ENCODE peak calls at places on chromosomes 7 and 10, in seven cellular contexts. M is spleen, B is PC-3, L is AG10803, N is cardiac muscle cell, A is WERI-Rb-1, F is kidney epithelial cell. X is an unnamed sample.

GRCh38 chr7:89887489-89887888 is 266.8 kb upstream of the STEAP1 start:
- DNase-seq in F (no peak), N (no peak), B (no peak), A (no peak), L (peak; percentile 31), M (no peak), X (no peak)

GRCh38 chr7:75892634-75893272 is 13.9 kb downstream of the RHBDD2 start:
- DNase-seq in L (peak; percentile 71), A (no peak), N (peak; percentile 85), B (no peak), F (no peak), M (no peak), X (no peak)

GRCh38 chr7:140646931-140647647 is 6.5 kb upstream of the DENND2A start:
- DNase-seq in A (peak; percentile 86), F (no peak), L (no peak), M (peak; percentile 81), B (no peak), N (peak; percentile 32), X (peak; percentile 19)

GRCh38 chr10:17737021-17737965 is 14.7 kb upstream of the TMEM236 start:
- DNase-seq in M (no peak), F (no peak), N (peak; percentile 65), L (peak; percentile 54), A (no peak), B (peak; percentile 44), X (peak; percentile 50)

GRCh38 chr10:6247041-6247712 is 44.4 kb downstream of the PFKFB3 start:
- DNase-seq in M (no peak), B (no peak), F (no peak), N (peak; percentile 78), A (no peak), L (no peak), X (no peak)

GRCh38 chr7:158581440-158582088 is 6.1 kb downstream of the PTPRN2 start:
- DNase-seq in N (no peak), F (no peak), L (no peak), B (peak; percentile 56), A (no peak), M (no peak), X (no peak)

GRCh38 chr10:119221201-119221600 is 13.8 kb downstream of the GRK5 start:
- DNase-seq in F (no peak), L (peak; percentile 65), M (no peak), A (no peak), N (peak; percentile 79), B (no peak), X (no peak)

GRCh38 chr7:157411580-157411979 is 74.8 kb downstream of the DNAJB6 start:
- DNase-seq in L (no peak), N (no peak), F (no peak), B (peak; percentile 81), M (peak; percentile 63), A (no peak), X (no peak)

GRCh38 chr10:26779176-26779860 is 81.4 kb downstream of the ABI1 start:
- DNase-seq in F (no peak), A (no peak), B (no peak), N (no peak), M (no peak), L (no peak), X (no peak)

GRCh38 chr7:32574626-32575025 is 79.3 kb downstream of the AVL9 start:
- DNase-seq in B (no peak), M (no peak), L (no peak), N (no peak), F (no peak), A (no peak), X (no peak)

GRCh38 chr10:1102836-1103235 is 46.7 kb downstream of the WDR37 start:
- DNase-seq in L (no peak), F (no peak), N (no peak), M (no peak), B (peak; percentile 7), A (no peak), X (peak; percentile 24)

GRCh38 chr7:27106181-27106905 is 3.9 kb upstream of the HOXA2 start:
- DNase-seq in M (no peak), F (no peak), A (no peak), N (no peak), B (no peak), L (no peak), X (peak; percentile 64)

GRCh38 chr10:132420469-132421376 is 23.7 kb downstream of the PWWP2B start:
- DNase-seq in L (peak; percentile 38), F (no peak), A (peak; percentile 55), M (peak; percentile 91), N (no peak), B (peak; percentile 53), X (no peak)

GRCh38 chr10:132418520-132419416 is 21.8 kb downstream of the PWWP2B start:
- DNase-seq in N (peak; percentile 25), A (peak; percentile 90), F (no peak), M (peak; percentile 87), L (no peak), B (peak; percentile 79), X (no peak)

GRCh38 chr10:132421377-132422168 is 24.6 kb downstream of the PWWP2B start:
- DNase-seq in A (peak; percentile 95), L (peak; percentile 74), F (no peak), N (peak; percentile 42), B (peak; percentile 65), M (peak; percentile 95), X (no peak)

GRCh38 chr10:132417957-132418441 is 21.0 kb downstream of the PWWP2B start:
- DNase-seq in F (no peak), A (no peak), M (peak; percentile 90), L (no peak), N (peak; percentile 16), B (no peak), X (no peak)

DNA sequence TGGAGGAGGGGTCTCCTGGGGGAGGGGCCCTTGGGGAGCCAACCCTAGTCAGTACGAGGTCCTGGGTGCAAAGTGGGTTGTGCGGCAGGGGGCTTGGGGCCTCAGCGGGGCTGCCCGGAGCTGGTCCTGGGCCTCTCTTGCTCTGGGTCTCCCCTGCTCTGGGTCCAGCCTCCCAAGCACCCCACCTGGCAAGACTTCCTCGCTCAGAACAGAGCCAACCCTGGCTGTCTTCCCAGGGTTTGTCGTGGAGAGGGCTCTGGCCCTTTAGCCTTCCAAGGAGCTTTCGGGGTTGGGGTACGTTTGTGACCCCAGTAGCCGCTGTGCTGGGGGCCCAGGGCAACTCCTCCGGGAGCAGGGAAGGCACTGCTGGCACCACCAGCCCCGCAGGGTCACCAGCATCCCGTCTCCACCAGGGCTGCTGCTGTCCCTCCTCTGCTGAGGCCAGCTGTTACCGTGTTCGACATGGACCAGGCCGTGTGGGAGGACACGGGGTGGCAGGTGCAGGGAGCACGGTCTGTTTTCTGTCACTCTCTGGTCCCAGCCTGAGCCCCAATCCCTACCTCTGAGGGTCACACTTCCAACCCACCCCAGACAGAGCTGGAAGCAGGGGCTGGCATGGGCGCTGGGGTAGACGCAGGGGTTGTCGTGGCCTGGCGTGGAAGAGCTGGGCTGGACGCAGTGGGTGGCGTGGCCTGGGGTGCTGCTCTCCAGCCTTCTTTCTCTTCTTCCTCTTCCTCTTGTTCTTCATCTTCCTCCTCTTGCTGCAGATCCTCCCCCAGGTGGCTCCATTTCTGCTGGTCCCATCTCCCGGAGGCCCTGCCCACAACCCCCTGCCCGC is 22.9 kb downstream of the PWWP2B start:
- DNase-seq in A (no peak), L (no peak), M (peak; percentile 82), B (no peak), F (no peak), N (peak; percentile 29), X (no peak)
- H3K4me3 ChIP-seq in A (no peak overlapping the region), L (no peak overlapping the region), M (no peak overlapping the region), B (no peak overlapping the region), F (no peak overlapping the region), N (no peak overlapping the region), X (no peak overlapping the region)

GRCh38 chr7:121303422-121304171 is 25.2 kb upstream of the WNT16 start:
- DNase-seq in B (no peak), N (no peak), M (no peak), F (no peak), A (no peak), L (no peak), X (no peak)
- TF ChIP-seq CTCF in B (no peak), N (no peak), M (no peak), F (no peak), A (no peak), L (no peak), X (no peak)

GRCh38 chr7:106036004-106036403 is 72.9 kb downstream of the CDHR3 start:
- DNase-seq in N (no peak), A (no peak), M (no peak), F (no peak), B (no peak), L (no peak), X (no peak)

GRCh38 chr7:106038289-106038688 is 73.8 kb downstream of the SYPL1 start:
- DNase-seq in F (no peak), M (no peak), A (no peak), L (no peak), B (no peak), N (no peak), X (no peak)

GRCh38 chr7:106038916-106039315 is 73.2 kb downstream of the SYPL1 start:
- DNase-seq in A (no peak), F (no peak), L (no peak), M (no peak), B (no peak), N (no peak), X (peak; percentile 29)

GRCh38 chr7:106039486-106040060 is 72.5 kb downstream of the SYPL1 start:
- DNase-seq in L (peak; percentile 92), A (peak; percentile 83), B (no peak), N (peak; percentile 87), M (no peak), F (no peak), X (peak; percentile 83)

GRCh38 chr7:106037489-106038176 is 74.5 kb downstream of the SYPL1 start:
- DNase-seq in B (no peak), F (no peak), L (no peak), A (no peak), N (no peak), M (no peak), X (no peak)
- H3K4me3 ChIP-seq in B (no peak overlapping the region), F (no peak overlapping the region), L (no peak overlapping the region), A (no peak overlapping the region), N (no peak overlapping the region), M (no peak overlapping the region), X (no peak overlapping the region)

DNA sequence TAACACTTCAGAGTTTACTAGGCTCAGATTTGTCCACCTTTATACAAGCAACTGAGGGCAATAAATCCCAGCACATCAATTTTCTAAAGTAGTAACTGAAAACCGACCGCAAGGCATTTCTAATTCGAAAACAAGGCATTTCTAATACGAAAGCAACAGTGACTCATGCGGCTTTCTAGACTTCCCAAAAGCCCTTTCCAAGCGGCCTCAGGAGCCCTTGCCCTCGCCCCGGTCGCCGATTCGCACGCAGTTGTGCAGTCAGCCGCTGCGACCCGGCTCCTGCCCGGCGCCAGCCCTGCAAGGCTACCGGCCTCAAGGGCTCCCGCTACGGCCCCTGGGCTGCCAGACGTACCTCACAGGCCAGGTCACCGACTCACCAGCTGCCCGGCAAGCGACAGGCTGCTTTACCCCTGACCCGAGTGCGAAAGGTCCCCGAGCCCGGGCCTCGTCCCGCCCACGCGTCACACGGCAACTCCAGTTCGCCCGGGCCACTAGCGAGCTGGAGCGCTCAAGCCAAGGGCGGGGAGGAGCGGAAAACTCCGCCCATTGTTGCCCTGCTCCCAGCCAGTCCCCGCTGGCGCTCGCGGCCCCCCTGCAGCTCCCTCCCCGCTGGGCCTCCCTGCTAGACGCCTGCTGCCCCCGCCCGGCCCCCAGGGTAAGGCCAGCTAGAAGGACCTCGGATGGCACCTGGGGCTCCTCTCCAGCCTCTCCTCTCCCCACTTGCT is 7.3 kb downstream of the NCOA4 start:
- DNase-seq in N (peak; percentile 93), A (peak; percentile 97), F (peak; percentile 85), M (peak; percentile 98), B (peak; percentile 82), L (peak; percentile 92), X (peak; percentile 91)
- TF ChIP-seq CTCF in N (peak; percentile 32), A (peak; percentile 34), F (peak; percentile 31), M (no peak), B (peak; percentile 28), L (peak; percentile 33), X (peak; percentile 26)